ENCODE peak calls at places on chromosomes 16 and 17, in ten cellular contexts. One of them, this sample, is unnamed.

GRCh38 chr17:15123593-15124590 is 141.2 kb downstream of the PMP22 start:
- DNase-seq in prostate gland: no peak
- DNase-seq in fibroblast of lung: peak; percentile 49
- DNase-seq in neural progenitor cell: no peak
- DNase-seq in HCT116: no peak
- DNase-seq in uterus: no peak
- DNase-seq in AG04450: no peak
- DNase-seq in heart right ventricle: no peak
- DNase-seq in spleen: no peak
- DNase-seq in HL-60: no peak
- DNase-seq in this sample: no peak

GRCh38 chr16:51008037-51008436 is 143.0 kb downstream of the SALL1 start:
- DNase-seq in prostate gland: no peak
- DNase-seq in fibroblast of lung: no peak
- DNase-seq in neural progenitor cell: no peak
- DNase-seq in HCT116: no peak
- DNase-seq in uterus: no peak
- DNase-seq in AG04450: no peak
- DNase-seq in heart right ventricle: no peak
- DNase-seq in spleen: no peak
- DNase-seq in HL-60: no peak
- DNase-seq in this sample: no peak

GRCh38 chr16:11586856-11587642 is at the start of gene LITAF:
- DNase-seq in prostate gland: peak; percentile 60
- DNase-seq in fibroblast of lung: peak; percentile 50
- DNase-seq in neural progenitor cell: peak; percentile 81
- DNase-seq in HCT116: no peak
- DNase-seq in uterus: peak; percentile 70
- DNase-seq in AG04450: no peak
- DNase-seq in heart right ventricle: peak; percentile 66
- DNase-seq in spleen: peak; percentile 94
- DNase-seq in HL-60: peak; percentile 36
- DNase-seq in this sample: peak; percentile 48

GRCh38 chr16:57994778-57995177 is 5.7 kb downstream of the ZNF319 start:
- DNase-seq in prostate gland: no peak
- DNase-seq in fibroblast of lung: no peak
- DNase-seq in neural progenitor cell: peak; percentile 81
- DNase-seq in HCT116: peak; percentile 37
- DNase-seq in uterus: no peak
- DNase-seq in AG04450: no peak
- DNase-seq in heart right ventricle: peak; percentile 47
- DNase-seq in spleen: peak; percentile 92
- DNase-seq in HL-60: peak; percentile 88
- DNase-seq in this sample: peak; percentile 33

GRCh38 chr17:28701987-28702751 is 9.5 kb downstream of the PROCA1 start:
- DNase-seq in prostate gland: no peak
- DNase-seq in fibroblast of lung: no peak
- DNase-seq in neural progenitor cell: no peak
- DNase-seq in HCT116: no peak
- DNase-seq in uterus: no peak
- DNase-seq in AG04450: no peak
- DNase-seq in heart right ventricle: no peak
- DNase-seq in spleen: no peak
- DNase-seq in HL-60: no peak
- DNase-seq in this sample: no peak

GRCh38 chr17:79231766-79232287 is 157.2 kb downstream of the ENGASE start:
- DNase-seq in prostate gland: no peak
- DNase-seq in fibroblast of lung: no peak
- DNase-seq in neural progenitor cell: no peak
- DNase-seq in HCT116: no peak
- DNase-seq in uterus: no peak
- DNase-seq in AG04450: no peak
- DNase-seq in heart right ventricle: no peak
- DNase-seq in spleen: no peak
- DNase-seq in HL-60: no peak
- DNase-seq in this sample: no peak

GRCh38 chr17:77692571-77693161 is 265.8 kb upstream of the TNRC6C start:
- DNase-seq in prostate gland: no peak
- DNase-seq in fibroblast of lung: peak; percentile 34
- DNase-seq in neural progenitor cell: no peak
- DNase-seq in HCT116: no peak
- DNase-seq in uterus: no peak
- DNase-seq in AG04450: no peak
- DNase-seq in heart right ventricle: no peak
- DNase-seq in spleen: no peak
- DNase-seq in HL-60: no peak
- DNase-seq in this sample: peak; percentile 4

GRCh38 chr17:78884148-78884870 is 18.7 kb downstream of the CEP295NL start:
- DNase-seq in prostate gland: no peak
- DNase-seq in fibroblast of lung: no peak
- DNase-seq in neural progenitor cell: peak; percentile 41
- DNase-seq in HCT116: no peak
- DNase-seq in uterus: no peak
- DNase-seq in AG04450: no peak
- DNase-seq in heart right ventricle: no peak
- DNase-seq in spleen: no peak
- DNase-seq in HL-60: no peak
- DNase-seq in this sample: no peak

GRCh38 chr17:31525801-31526549 is 134.5 kb downstream of the RAB11FIP4 start:
- DNase-seq in prostate gland: no peak
- DNase-seq in fibroblast of lung: no peak
- DNase-seq in neural progenitor cell: peak; percentile 39
- DNase-seq in HCT116: no peak
- DNase-seq in uterus: no peak
- DNase-seq in AG04450: no peak
- DNase-seq in heart right ventricle: no peak
- DNase-seq in spleen: peak; percentile 65
- DNase-seq in HL-60: no peak
- DNase-seq in this sample: no peak

GRCh38 chr17:15963670-15964110 is 18.8 kb downstream of the ADORA2B start:
- DNase-seq in prostate gland: no peak
- DNase-seq in fibroblast of lung: peak; percentile 91
- DNase-seq in neural progenitor cell: no peak
- DNase-seq in HCT116: peak; percentile 96
- DNase-seq in uterus: no peak
- DNase-seq in AG04450: no peak
- DNase-seq in heart right ventricle: no peak
- DNase-seq in spleen: no peak
- DNase-seq in HL-60: no peak
- DNase-seq in this sample: no peak

GRCh38 chr16:2085669-2086068 is 37.9 kb downstream of the TSC2 start:
- DNase-seq in prostate gland: no peak
- DNase-seq in fibroblast of lung: no peak
- DNase-seq in neural progenitor cell: no peak
- DNase-seq in HCT116: no peak
- DNase-seq in uterus: no peak
- DNase-seq in AG04450: no peak
- DNase-seq in heart right ventricle: no peak
- DNase-seq in spleen: no peak
- DNase-seq in HL-60: no peak
- DNase-seq in this sample: no peak

GRCh38 chr17:4953461-4953961 is 2.6 kb downstream of the ENO3 start:
- DNase-seq in prostate gland: no peak
- DNase-seq in fibroblast of lung: peak; percentile 78
- DNase-seq in neural progenitor cell: no peak
- DNase-seq in HCT116: no peak
- DNase-seq in uterus: no peak
- DNase-seq in AG04450: no peak
- DNase-seq in heart right ventricle: no peak
- DNase-seq in spleen: no peak
- DNase-seq in HL-60: no peak
- DNase-seq in this sample: no peak

GRCh38 chr16:81181013-81181720 is 57.3 kb upstream of the BCO1 start:
- DNase-seq in prostate gland: peak; percentile 58
- DNase-seq in fibroblast of lung: peak; percentile 95
- DNase-seq in neural progenitor cell: peak; percentile 88
- DNase-seq in HCT116: peak; percentile 93
- DNase-seq in uterus: peak; percentile 93
- DNase-seq in AG04450: peak; percentile 89
- DNase-seq in heart right ventricle: peak; percentile 86
- DNase-seq in spleen: no peak
- DNase-seq in HL-60: no peak
- DNase-seq in this sample: no peak

GRCh38 chr16:19130385-19130784 is 16.6 kb downstream of the ITPRIPL2 start:
- DNase-seq in prostate gland: no peak
- DNase-seq in fibroblast of lung: no peak
- DNase-seq in neural progenitor cell: no peak
- DNase-seq in HCT116: no peak
- DNase-seq in uterus: no peak
- DNase-seq in AG04450: no peak
- DNase-seq in heart right ventricle: no peak
- DNase-seq in spleen: no peak
- DNase-seq in HL-60: no peak
- DNase-seq in this sample: no peak

GRCh38 chr17:73293480-73293911 is 18.3 kb downstream of the CDC42EP4 start:
- DNase-seq in prostate gland: peak; percentile 78
- DNase-seq in fibroblast of lung: peak; percentile 86
- DNase-seq in neural progenitor cell: no peak
- DNase-seq in HCT116: peak; percentile 78
- DNase-seq in uterus: peak; percentile 87
- DNase-seq in AG04450: no peak
- DNase-seq in heart right ventricle: peak; percentile 59
- DNase-seq in spleen: no peak
- DNase-seq in HL-60: peak; percentile 48
- DNase-seq in this sample: no peak

GRCh38 chr16:11016993-11017392 is 72.6 kb downstream of the CLEC16A start:
- DNase-seq in prostate gland: peak; percentile 19
- DNase-seq in fibroblast of lung: peak; percentile 75
- DNase-seq in neural progenitor cell: no peak
- DNase-seq in HCT116: peak; percentile 32
- DNase-seq in uterus: peak; percentile 51
- DNase-seq in AG04450: no peak
- DNase-seq in heart right ventricle: no peak
- DNase-seq in spleen: no peak
- DNase-seq in HL-60: no peak
- DNase-seq in this sample: no peak

DNA sequence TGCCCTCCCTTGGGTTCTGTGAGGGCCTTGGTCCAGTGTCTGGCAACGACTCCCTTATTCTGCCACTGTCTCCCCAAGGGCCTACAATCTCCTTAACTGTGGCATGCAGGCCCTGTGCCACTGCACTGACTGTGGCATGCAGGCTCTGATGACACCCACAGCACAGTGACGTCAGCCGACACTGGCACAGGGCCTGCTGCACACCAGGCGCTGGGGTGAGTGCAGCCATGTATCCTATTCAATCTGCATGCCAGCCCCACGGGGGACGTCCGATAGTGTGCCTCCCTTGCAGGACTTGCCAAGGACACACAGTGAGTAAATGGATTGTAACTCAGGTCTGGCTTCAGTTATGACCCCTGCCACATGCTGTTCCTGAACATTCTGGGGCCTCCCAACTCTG is 39.8 kb upstream of the RASD1 start:
- DNase-seq in prostate gland: peak; percentile 78
- DNase-seq in fibroblast of lung: peak; percentile 53
- DNase-seq in neural progenitor cell: no peak
- DNase-seq in HCT116: no peak
- DNase-seq in uterus: no peak
- DNase-seq in AG04450: no peak
- DNase-seq in heart right ventricle: peak; percentile 87
- DNase-seq in spleen: no peak
- DNase-seq in HL-60: no peak
- DNase-seq in this sample: no peak
- H3K27ac ChIP-seq in prostate gland: peak overlapping the region; percentile 86
- H3K27ac ChIP-seq in fibroblast of lung: no peak overlapping the region
- H3K27ac ChIP-seq in neural progenitor cell: no peak overlapping the region
- H3K27ac ChIP-seq in HCT116: no peak overlapping the region
- H3K27ac ChIP-seq in uterus: no peak overlapping the region
- H3K27ac ChIP-seq in AG04450: no peak overlapping the region
- H3K27ac ChIP-seq in heart right ventricle: peak overlapping the region; percentile 60
- H3K27ac ChIP-seq in spleen: no peak overlapping the region
- H3K27ac ChIP-seq in HL-60: no peak overlapping the region
- H3K27ac ChIP-seq in this sample: no peak overlapping the region

GRCh38 chr17:45722161-45722560 is 62.0 kb upstream of the CRHR1 start:
- DNase-seq in prostate gland: no peak
- DNase-seq in fibroblast of lung: peak; percentile 1
- DNase-seq in neural progenitor cell: peak; percentile 83
- DNase-seq in HCT116: peak; percentile 16
- DNase-seq in uterus: no peak
- DNase-seq in AG04450: no peak
- DNase-seq in heart right ventricle: no peak
- DNase-seq in spleen: peak; percentile 24
- DNase-seq in HL-60: no peak
- DNase-seq in this sample: no peak
- TF ChIP-seq CTCF in prostate gland: no peak
- TF ChIP-seq CTCF in fibroblast of lung: peak; percentile 6
- TF ChIP-seq CTCF in neural progenitor cell: peak; percentile 70
- TF ChIP-seq CTCF in HCT116: peak; percentile 60
- TF ChIP-seq CTCF in uterus: no peak
- TF ChIP-seq CTCF in AG04450: peak; percentile 36
- TF ChIP-seq CTCF in heart right ventricle: no peak
- TF ChIP-seq CTCF in spleen: no peak
- TF ChIP-seq CTCF in HL-60: no peak
- TF ChIP-seq CTCF in this sample: no peak

GRCh38 chr17:68238488-68238887 is 9.4 kb upstream of the AMZ2 start:
- DNase-seq in prostate gland: no peak
- DNase-seq in fibroblast of lung: no peak
- DNase-seq in neural progenitor cell: no peak
- DNase-seq in HCT116: no peak
- DNase-seq in uterus: no peak
- DNase-seq in AG04450: no peak
- DNase-seq in heart right ventricle: no peak
- DNase-seq in spleen: no peak
- DNase-seq in HL-60: peak; percentile 18
- DNase-seq in this sample: no peak
- H3K27ac ChIP-seq in prostate gland: peak overlapping the region; percentile 55
- H3K27ac ChIP-seq in fibroblast of lung: no peak overlapping the region
- H3K27ac ChIP-seq in neural progenitor cell: no peak overlapping the region
- H3K27ac ChIP-seq in HCT116: no peak overlapping the region
- H3K27ac ChIP-seq in uterus: peak overlapping the region; percentile 24
- H3K27ac ChIP-seq in AG04450: no peak overlapping the region
- H3K27ac ChIP-seq in heart right ventricle: peak overlapping the region; percentile 61
- H3K27ac ChIP-seq in spleen: peak overlapping the region; percentile 99
- H3K27ac ChIP-seq in HL-60: no peak overlapping the region
- H3K27ac ChIP-seq in this sample: peak overlapping the region; percentile 74

GRCh38 chr17:74354123-74354522 is 7.5 kb downstream of the BTBD17 start:
- DNase-seq in prostate gland: no peak
- DNase-seq in fibroblast of lung: peak; percentile 7
- DNase-seq in neural progenitor cell: peak; percentile 92
- DNase-seq in HCT116: peak; percentile 74
- DNase-seq in uterus: no peak
- DNase-seq in AG04450: no peak
- DNase-seq in heart right ventricle: no peak
- DNase-seq in spleen: peak; percentile 88
- DNase-seq in HL-60: peak; percentile 77
- DNase-seq in this sample: peak; percentile 40
- TF ChIP-seq CTCF in prostate gland: no peak
- TF ChIP-seq CTCF in fibroblast of lung: no peak
- TF ChIP-seq CTCF in neural progenitor cell: peak; percentile 96
- TF ChIP-seq CTCF in HCT116: peak; percentile 100
- TF ChIP-seq CTCF in uterus: no peak
- TF ChIP-seq CTCF in AG04450: no peak
- TF ChIP-seq CTCF in heart right ventricle: no peak
- TF ChIP-seq CTCF in spleen: peak; percentile 64
- TF ChIP-seq CTCF in HL-60: peak; percentile 99
- TF ChIP-seq CTCF in this sample: peak; percentile 30

GRCh38 chr17:57597101-57597500 is 148.0 kb downstream of the CCDC182 start:
- DNase-seq in prostate gland: no peak
- DNase-seq in fibroblast of lung: no peak
- DNase-seq in neural progenitor cell: no peak
- DNase-seq in HCT116: no peak
- DNase-seq in uterus: no peak
- DNase-seq in AG04450: no peak
- DNase-seq in heart right ventricle: no peak
- DNase-seq in spleen: no peak
- DNase-seq in HL-60: no peak
- DNase-seq in this sample: no peak
- H3K27ac ChIP-seq in prostate gland: no peak overlapping the region
- H3K27ac ChIP-seq in fibroblast of lung: no peak overlapping the region
- H3K27ac ChIP-seq in neural progenitor cell: peak overlapping the region; percentile 72
- H3K27ac ChIP-seq in HCT116: peak overlapping the region; percentile 37
- H3K27ac ChIP-seq in uterus: no peak overlapping the region
- H3K27ac ChIP-seq in AG04450: peak overlapping the region; percentile 39
- H3K27ac ChIP-seq in heart right ventricle: no peak overlapping the region
- H3K27ac ChIP-seq in spleen: no peak overlapping the region
- H3K27ac ChIP-seq in HL-60: no peak overlapping the region
- H3K27ac ChIP-seq in this sample: no peak overlapping the region